ENCODE peak calls at places on chromosomes 5 and 9, in eight cellular contexts. M, B, E, S, D, U, W and G are unnamed samples.
A peak's percentile ranks its signal among the peaks of the same experiment; 100 is the strongest.

GRCh38 chr5:16500024-16500423 is 34.4 kb upstream of the ZNF622 start:
- ATAC-seq in M (no peak), D (no peak), U (no peak), E (no peak), S (no peak), B (no peak), W (no peak), G (no peak)

GRCh38 chr5:37839441-37840035 is 303 bp downstream of the GDNF start:
- ATAC-seq in E (no peak), M (peak; percentile 40), B (peak; percentile 91), S (no peak), U (no peak), D (no peak), W (no peak), G (peak; percentile 66)

GRCh38 chr9:117156771-117157535 is 257.9 kb downstream of the ASTN2 start:
- ATAC-seq in E (no peak), S (no peak), M (no peak), U (no peak), D (no peak), B (no peak), W (no peak), G (no peak)

GRCh38 chr9:78103971-78104433 is 72.4 kb upstream of the GNAQ start:
- ATAC-seq in B (no peak), S (peak; percentile 81), D (no peak), U (no peak), M (no peak), E (no peak), W (no peak), G (peak; percentile 46)

GRCh38 chr5:96200611-96201010 is 232.4 kb downstream of the PCSK1 start:
- ATAC-seq in U (no peak), S (no peak), B (no peak), M (no peak), W (no peak), D (no peak), E (no peak), G (peak; percentile 55)

GRCh38 chr5:95723632-95724369 is 7.3 kb upstream of the RHOBTB3 start:
- ATAC-seq in W (peak; percentile 86), D (peak; percentile 24), B (no peak), M (peak; percentile 90), U (no peak), S (no peak), E (peak; percentile 91), G (peak; percentile 37)

GRCh38 chr9:134551657-134552348 is 89.8 kb upstream of the COL5A1 start:
- ATAC-seq in U (no peak), D (peak; percentile 87), W (no peak), S (no peak), B (no peak), M (no peak), E (peak; percentile 56), G (no peak)

GRCh38 chr5:72036951-72037350 is 70.3 kb upstream of the MAP1B start:
- ATAC-seq in B (no peak), E (no peak), U (no peak), M (peak; percentile 72), D (no peak), S (no peak), W (no peak), G (no peak)

GRCh38 chr9:136550439-136551085 is 4.7 kb upstream of the NOTCH1 start:
- ATAC-seq in E (no peak), U (no peak), S (no peak), B (no peak), M (peak; percentile 0), W (no peak), D (no peak), G (no peak)

GRCh38 chr5:109986726-109987125 is 297.0 kb downstream of the MAN2A1 start:
- ATAC-seq in E (no peak), S (no peak), M (no peak), W (no peak), B (no peak), U (no peak), D (no peak), G (no peak)

GRCh38 chr5:109989161-109989560 is 299.4 kb downstream of the MAN2A1 start:
- ATAC-seq in D (no peak), U (no peak), E (no peak), W (no peak), M (no peak), B (peak; percentile 73), S (no peak), G (no peak)

GRCh38 chr5:109989994-109990722 is 300.4 kb downstream of the MAN2A1 start:
- ATAC-seq in M (no peak), D (no peak), S (no peak), U (no peak), E (no peak), B (peak; percentile 93), W (no peak), G (no peak)

GRCh38 chr5:109987355-109987754 is 297.6 kb downstream of the MAN2A1 start:
- ATAC-seq in B (no peak), U (no peak), D (no peak), W (no peak), M (no peak), E (no peak), S (no peak), G (no peak)

GRCh38 chr5:109987970-109988369 is 298.2 kb downstream of the MAN2A1 start:
- ATAC-seq in S (no peak), W (no peak), M (no peak), U (no peak), E (no peak), D (no peak), B (no peak), G (peak; percentile 25)
- TF ChIP-seq POLR2AphosphoS5 in S (no peak), W (no peak), M (no peak), U (no peak), E (no peak), D (no peak), B (no peak), G (peak; percentile 79)

GRCh38 chr9:124487491-124488182 is 19.6 kb downstream of the NR5A1 start:
- ATAC-seq in W (no peak), E (no peak), U (no peak), B (no peak), S (no peak), D (no peak), M (peak; percentile 30), G (no peak)

GRCh38 chr9:124485201-124485600 is 22.0 kb downstream of the NR5A1 start:
- ATAC-seq in B (no peak), W (no peak), D (no peak), E (no peak), M (no peak), S (no peak), U (no peak), G (no peak)

GRCh38 chr9:124483481-124483880 is 23.7 kb downstream of the NR5A1 start:
- ATAC-seq in M (no peak), B (no peak), D (no peak), E (no peak), S (no peak), W (no peak), U (no peak), G (no peak)

GRCh38 chr9:124486778-124487490 is 20.3 kb downstream of the NR5A1 start:
- ATAC-seq in W (no peak), M (peak; percentile 6), B (no peak), S (no peak), D (no peak), E (no peak), U (no peak), G (no peak)

GRCh38 chr9:124485936-124486335 is 21.3 kb downstream of the NR5A1 start:
- ATAC-seq in S (no peak), D (no peak), W (no peak), E (no peak), M (no peak), U (no peak), B (no peak), G (no peak)
- H3K27ac ChIP-seq in S (no peak overlapping the region), D (no peak overlapping the region), W (no peak overlapping the region), E (no peak overlapping the region), M (no peak overlapping the region), U (no peak overlapping the region), B (no peak overlapping the region), G (no peak overlapping the region)

DNA sequence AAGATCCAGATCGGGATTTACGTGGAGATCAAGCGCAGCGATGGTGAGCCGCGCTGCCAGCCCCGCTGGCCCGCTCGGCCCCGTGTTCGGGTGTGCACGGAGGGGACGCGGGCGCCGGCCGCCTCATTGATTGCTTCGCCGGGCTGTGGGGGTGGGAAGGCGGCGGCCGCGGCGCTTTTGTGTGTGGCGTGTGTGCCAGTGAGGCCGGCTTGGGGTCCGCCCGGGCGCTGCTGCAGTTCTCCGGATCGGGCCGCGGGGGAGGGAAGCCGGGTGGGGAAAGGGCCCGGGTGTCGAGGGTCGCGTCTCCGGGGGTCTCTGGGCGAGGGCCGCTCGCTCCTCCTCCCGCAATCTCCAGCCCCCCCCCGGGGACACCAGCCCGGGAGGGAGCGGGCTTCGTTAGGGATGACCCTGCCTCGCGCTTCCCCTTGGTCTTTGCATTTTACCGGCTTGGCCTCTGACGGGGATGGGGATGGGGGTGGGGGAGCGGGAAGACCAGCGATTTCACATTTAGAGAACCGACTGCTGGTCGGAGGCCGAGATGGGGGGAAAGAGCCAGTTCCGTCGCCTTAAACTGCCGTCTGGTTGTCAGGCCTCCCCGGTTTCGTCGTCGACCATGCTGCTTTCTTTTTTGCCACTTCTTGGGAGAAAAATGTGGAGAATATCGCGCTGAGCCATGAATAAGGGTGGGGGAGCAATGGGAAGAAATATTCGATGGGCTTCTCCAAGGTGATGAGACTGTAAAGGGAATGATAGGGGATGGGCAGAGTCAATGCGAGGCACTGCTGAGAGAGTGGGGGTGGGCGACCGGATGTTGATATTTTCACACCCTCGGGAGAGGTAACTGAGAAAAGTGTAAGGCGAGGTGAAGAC is 723 bp downstream of the KIF2A start:
- ATAC-seq in W (peak; percentile 56), M (peak; percentile 40), B (peak; percentile 74), U (peak; percentile 43), E (peak; percentile 46), S (peak; percentile 55), D (peak; percentile 44), G (peak; percentile 23)
- TF ChIP-seq POLR2AphosphoS5 in W (no peak), M (peak; percentile 39), B (no peak), U (peak; percentile 2), E (no peak), S (no peak), D (no peak), G (no peak)

GRCh38 chr9:129559506-129559881 is 61.4 kb downstream of the C9orf50 start:
- ATAC-seq in E (no peak), B (no peak), S (no peak), M (peak; percentile 1), W (no peak), D (no peak), U (no peak), G (no peak)

GRCh38 chr9:129558551-129559505 is 62.1 kb downstream of the C9orf50 start:
- ATAC-seq in D (peak; percentile 42), M (peak; percentile 27), S (peak; percentile 41), E (no peak), U (no peak), W (no peak), B (peak; percentile 77), G (no peak)

GRCh38 chr9:129557192-129558036 is 63.5 kb downstream of the C9orf50 start:
- ATAC-seq in B (peak; percentile 82), S (no peak), U (no peak), E (peak; percentile 56), W (no peak), D (peak; percentile 79), M (peak; percentile 77), G (no peak)

GRCh38 chr9:129556576-129557191 is 64.2 kb downstream of the C9orf50 start:
- ATAC-seq in D (no peak), E (no peak), U (no peak), B (no peak), W (no peak), M (no peak), S (no peak), G (no peak)

DNA sequence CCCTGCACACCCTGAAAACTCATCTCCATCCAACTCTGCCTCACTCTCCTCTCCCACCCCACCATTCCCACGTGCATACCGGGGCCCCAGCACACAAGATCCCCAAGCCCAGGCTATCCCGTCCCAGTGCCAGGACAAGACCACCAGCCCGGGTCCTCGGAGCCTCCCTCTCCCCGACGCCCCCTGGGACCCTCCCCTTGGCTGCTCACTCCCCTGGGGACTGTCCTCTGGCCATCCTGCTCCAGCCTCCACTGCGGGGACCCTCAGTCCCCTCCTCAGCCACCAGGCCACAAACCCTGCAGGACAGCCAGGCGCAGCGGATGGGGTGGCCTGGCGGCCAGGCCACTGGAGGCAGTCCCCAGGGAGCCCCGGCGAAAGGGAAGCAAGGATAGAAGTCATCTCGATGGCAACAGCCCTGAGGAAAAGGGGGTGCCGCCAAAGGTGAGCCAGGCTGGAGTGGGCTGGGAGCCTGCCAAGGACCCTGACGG is 62.8 kb downstream of the C9orf50 start:
- ATAC-seq in W (no peak), S (no peak), D (peak; percentile 13), M (peak; percentile 1), U (no peak), E (no peak), B (peak; percentile 22), G (no peak)
- H3K27ac ChIP-seq in W (no peak overlapping the region), S (no peak overlapping the region), D (peak overlapping the region; percentile 97), M (no peak overlapping the region), U (peak overlapping the region; percentile 4), E (no peak overlapping the region), B (peak overlapping the region; percentile 95), G (no peak overlapping the region)